ENCODE peak calls at places on chromosomes 1 and 21, in five cellular contexts. One of them, this sample, is unnamed.

GRCh38 chr1:48250572-48250971 is 28.1 kb downstream of the SLC5A9 start:
- DNase-seq in GM12865: no peak
- DNase-seq in GM06990: no peak
- DNase-seq in uterus: no peak
- DNase-seq in mammary epithelial cell: no peak
- DNase-seq in this sample: no peak

GRCh38 chr21:39799178-39799577 is 54.2 kb downstream of the IGSF5 start:
- DNase-seq in uterus: no peak
- DNase-seq in GM06990: no peak
- DNase-seq in mammary epithelial cell: no peak
- DNase-seq in GM12865: no peak
- DNase-seq in this sample: no peak

GRCh38 chr1:16173447-16174260 is 17.8 kb upstream of the EPHA2 start:
- DNase-seq in mammary epithelial cell: peak; percentile 97
- DNase-seq in GM06990: no peak
- DNase-seq in uterus: no peak
- DNase-seq in GM12865: no peak
- DNase-seq in this sample: no peak

GRCh38 chr1:183417691-183418491 is at the start of gene NMNAT2:
- DNase-seq in GM06990: no peak
- DNase-seq in mammary epithelial cell: no peak
- DNase-seq in GM12865: no peak
- DNase-seq in uterus: no peak
- DNase-seq in this sample: no peak

GRCh38 chr1:185719021-185719420 is 15.2 kb upstream of the HMCN1 start:
- DNase-seq in GM06990: no peak
- DNase-seq in uterus: no peak
- DNase-seq in GM12865: no peak
- DNase-seq in mammary epithelial cell: peak; percentile 98
- DNase-seq in this sample: no peak

GRCh38 chr1:87603636-87604035 is 275.0 kb downstream of the LMO4 start:
- DNase-seq in GM12865: no peak
- DNase-seq in mammary epithelial cell: no peak
- DNase-seq in uterus: no peak
- DNase-seq in GM06990: no peak
- DNase-seq in this sample: no peak

GRCh38 chr1:58432813-58433668 is 113.5 kb downstream of the OMA1 start:
- DNase-seq in GM06990: no peak
- DNase-seq in mammary epithelial cell: peak; percentile 34
- DNase-seq in GM12865: peak; percentile 7
- DNase-seq in uterus: no peak
- DNase-seq in this sample: no peak

GRCh38 chr1:163093579-163093978 is 24.4 kb downstream of the RGS4 start:
- DNase-seq in mammary epithelial cell: no peak
- DNase-seq in GM12865: no peak
- DNase-seq in GM06990: no peak
- DNase-seq in uterus: no peak
- DNase-seq in this sample: no peak

GRCh38 chr1:87682565-87682964 is 353.9 kb downstream of the LMO4 start:
- DNase-seq in GM06990: no peak
- DNase-seq in uterus: no peak
- DNase-seq in GM12865: no peak
- DNase-seq in mammary epithelial cell: no peak
- DNase-seq in this sample: no peak

GRCh38 chr1:165573787-165574186 is 30.0 kb downstream of the LRRC52 start:
- DNase-seq in uterus: no peak
- DNase-seq in GM06990: no peak
- DNase-seq in mammary epithelial cell: no peak
- DNase-seq in GM12865: no peak
- DNase-seq in this sample: no peak

GRCh38 chr1:67459068-67459467 is 28.9 kb upstream of the SERBP1 start:
- DNase-seq in GM06990: no peak
- DNase-seq in mammary epithelial cell: no peak
- DNase-seq in GM12865: no peak
- DNase-seq in uterus: no peak
- DNase-seq in this sample: no peak

GRCh38 chr1:202203238-202204039 is 9.8 kb downstream of the LGR6 start:
- DNase-seq in GM06990: no peak
- DNase-seq in GM12865: peak; percentile 23
- DNase-seq in mammary epithelial cell: no peak
- DNase-seq in uterus: no peak
- DNase-seq in this sample: no peak

GRCh38 chr1:6275826-6276764 is 15.2 kb upstream of the GPR153 start:
- DNase-seq in GM06990: no peak
- DNase-seq in uterus: peak; percentile 84
- DNase-seq in mammary epithelial cell: no peak
- DNase-seq in GM12865: no peak
- DNase-seq in this sample: no peak

GRCh38 chr1:93446837-93447451 is 974 bp upstream of the FNBP1L start:
- DNase-seq in GM06990: no peak
- DNase-seq in uterus: no peak
- DNase-seq in GM12865: no peak
- DNase-seq in mammary epithelial cell: peak; percentile 91
- DNase-seq in this sample: peak; percentile 33

GRCh38 chr1:26353976-26354820 is at the start of gene CRYBG2:
- DNase-seq in GM06990: no peak
- DNase-seq in mammary epithelial cell: peak; percentile 77
- DNase-seq in GM12865: no peak
- DNase-seq in uterus: no peak
- DNase-seq in this sample: no peak

GRCh38 chr1:70627910-70628309 is 216.8 kb downstream of the CTH start:
- DNase-seq in GM12865: no peak
- DNase-seq in GM06990: no peak
- DNase-seq in uterus: no peak
- DNase-seq in mammary epithelial cell: peak; percentile 37
- DNase-seq in this sample: no peak

GRCh38 chr1:168121314-168122029 is 15.3 kb downstream of the GPR161 start:
- DNase-seq in mammary epithelial cell: peak; percentile 55
- DNase-seq in GM06990: no peak
- DNase-seq in uterus: peak; percentile 92
- DNase-seq in GM12865: no peak
- DNase-seq in this sample: no peak

GRCh38 chr1:153649867-153650235 is 8.7 kb upstream of the SNAPIN start:
- DNase-seq in GM06990: no peak
- DNase-seq in GM12865: no peak
- DNase-seq in mammary epithelial cell: no peak
- DNase-seq in uterus: no peak
- DNase-seq in this sample: no peak

GRCh38 chr1:70866522-70867256 is 180.9 kb downstream of the PTGER3 start:
- DNase-seq in mammary epithelial cell: no peak
- DNase-seq in uterus: no peak
- DNase-seq in GM12865: no peak
- DNase-seq in GM06990: no peak
- DNase-seq in this sample: no peak

GRCh38 chr1:226965581-226966440 is 25.7 kb downstream of the COQ8A start:
- DNase-seq in uterus: no peak
- DNase-seq in GM12865: no peak
- DNase-seq in mammary epithelial cell: no peak
- DNase-seq in GM06990: no peak
- DNase-seq in this sample: no peak

GRCh38 chr21:27759820-27760219 is 792.9 kb upstream of the ADAMTS5 start:
- DNase-seq in mammary epithelial cell: no peak
- DNase-seq in GM06990: no peak
- DNase-seq in uterus: no peak
- DNase-seq in GM12865: no peak
- DNase-seq in this sample: no peak
- TF ChIP-seq CTCF in mammary epithelial cell: peak; percentile 25
- TF ChIP-seq CTCF in GM06990: no peak
- TF ChIP-seq CTCF in uterus: no peak
- TF ChIP-seq CTCF in GM12865: no peak
- TF ChIP-seq CTCF in this sample: no peak

GRCh38 chr1:234585333-234586055 is 24.5 kb downstream of the IRF2BP2 start:
- DNase-seq in GM06990: no peak
- DNase-seq in uterus: peak; percentile 56
- DNase-seq in mammary epithelial cell: no peak
- DNase-seq in GM12865: no peak
- DNase-seq in this sample: no peak

GRCh38 chr1:234583755-234584430 is 26.1 kb downstream of the IRF2BP2 start:
- DNase-seq in GM06990: no peak
- DNase-seq in GM12865: no peak
- DNase-seq in mammary epithelial cell: no peak
- DNase-seq in uterus: peak; percentile 66
- DNase-seq in this sample: no peak

GRCh38 chr1:234584431-234584805 is 25.6 kb downstream of the IRF2BP2 start:
- DNase-seq in mammary epithelial cell: no peak
- DNase-seq in GM06990: no peak
- DNase-seq in GM12865: no peak
- DNase-seq in uterus: no peak
- DNase-seq in this sample: no peak

GRCh38 chr1:234586304-234586703 is 23.7 kb downstream of the IRF2BP2 start:
- DNase-seq in mammary epithelial cell: no peak
- DNase-seq in GM06990: no peak
- DNase-seq in GM12865: no peak
- DNase-seq in uterus: no peak
- DNase-seq in this sample: no peak

DNA sequence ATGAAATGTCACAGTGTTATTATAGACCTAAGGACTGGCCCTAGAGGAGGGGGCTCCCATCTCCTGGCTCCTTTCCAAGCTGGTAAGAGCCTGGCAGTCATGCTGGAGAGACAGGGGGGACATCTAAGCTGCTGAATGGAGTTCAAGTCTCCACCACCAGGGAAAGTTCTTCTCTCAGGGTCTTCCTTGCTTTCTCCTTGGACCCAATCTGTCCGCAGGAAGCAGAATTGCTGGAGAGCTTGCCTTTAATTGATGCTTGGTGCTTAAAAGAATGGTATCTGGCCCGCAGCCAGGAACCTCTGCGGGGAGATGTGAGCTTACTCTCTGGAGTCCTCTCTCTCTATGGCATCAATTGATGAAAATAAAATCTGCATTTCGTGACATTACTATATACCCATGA is 25.1 kb downstream of the IRF2BP2 start:
- DNase-seq in uterus: no peak
- DNase-seq in GM06990: no peak
- DNase-seq in GM12865: no peak
- DNase-seq in mammary epithelial cell: no peak
- DNase-seq in this sample: no peak
- TF ChIP-seq CTCF in uterus: peak; percentile 8
- TF ChIP-seq CTCF in GM06990: no peak
- TF ChIP-seq CTCF in GM12865: no peak
- TF ChIP-seq CTCF in mammary epithelial cell: no peak
- TF ChIP-seq CTCF in this sample: no peak

DNA sequence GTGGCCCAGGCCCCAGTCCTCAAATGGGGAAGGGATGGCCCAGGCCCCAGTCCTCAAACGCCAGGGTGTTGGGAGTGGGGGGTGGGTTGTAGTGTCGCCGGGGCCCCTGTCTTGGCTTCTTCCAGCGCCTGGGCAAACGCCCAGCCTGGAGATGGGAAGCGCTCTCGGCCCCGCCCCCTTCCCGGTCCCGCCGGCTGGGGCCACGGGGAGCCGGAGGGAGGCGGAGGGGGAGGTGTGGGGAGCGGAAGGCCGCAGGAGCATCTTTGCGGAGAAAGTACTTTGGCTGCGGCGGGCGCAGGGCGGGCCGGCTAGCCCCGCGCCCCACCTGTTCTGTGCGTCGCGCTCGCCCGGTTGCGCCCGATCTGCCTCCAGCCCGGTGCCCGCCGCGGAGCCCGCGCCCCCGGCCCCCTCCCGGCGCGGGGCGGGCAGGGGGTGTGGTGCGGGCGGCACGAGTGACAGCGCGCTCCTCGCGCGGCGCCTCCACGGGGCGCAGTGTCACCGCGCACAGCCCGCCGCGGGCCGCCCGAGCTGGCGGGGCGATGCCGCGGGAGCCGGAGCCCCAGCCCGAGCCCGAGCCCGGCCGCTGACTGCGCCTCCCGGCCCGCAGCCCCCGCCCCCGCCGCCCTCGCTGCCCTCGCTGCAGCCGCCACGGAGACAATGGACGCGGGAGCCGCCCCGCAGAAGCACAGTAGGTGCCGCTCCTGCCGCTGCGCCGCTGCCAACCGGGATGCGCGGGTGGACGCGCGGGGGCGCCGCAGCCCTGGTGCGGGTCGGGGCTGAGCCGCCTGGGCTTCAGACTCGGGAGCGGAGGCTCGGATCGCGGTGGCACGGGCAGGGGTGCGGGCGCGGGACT is 31.1 kb upstream of the PEX10 start:
- DNase-seq in GM06990: no peak
- DNase-seq in GM12865: no peak
- DNase-seq in uterus: no peak
- DNase-seq in mammary epithelial cell: no peak
- DNase-seq in this sample: no peak
- TF ChIP-seq CTCF in GM06990: no peak
- TF ChIP-seq CTCF in GM12865: peak; percentile 6
- TF ChIP-seq CTCF in uterus: no peak
- TF ChIP-seq CTCF in mammary epithelial cell: no peak
- TF ChIP-seq CTCF in this sample: no peak

GRCh38 chr1:25036117-25036546 is 106.1 kb upstream of the RUNX3 start:
- DNase-seq in mammary epithelial cell: no peak
- DNase-seq in uterus: no peak
- DNase-seq in GM12865: no peak
- DNase-seq in GM06990: no peak
- DNase-seq in this sample: no peak

GRCh38 chr1:25039229-25039628 is 109.2 kb upstream of the RUNX3 start:
- DNase-seq in mammary epithelial cell: no peak
- DNase-seq in uterus: no peak
- DNase-seq in GM12865: no peak
- DNase-seq in GM06990: no peak
- DNase-seq in this sample: no peak

GRCh38 chr1:25035523-25036116 is 105.5 kb upstream of the RUNX3 start:
- DNase-seq in GM12865: no peak
- DNase-seq in GM06990: no peak
- DNase-seq in mammary epithelial cell: no peak
- DNase-seq in uterus: no peak
- DNase-seq in this sample: no peak

GRCh38 chr1:25038699-25039098 is 108.6 kb upstream of the RUNX3 start:
- DNase-seq in mammary epithelial cell: no peak
- DNase-seq in uterus: no peak
- DNase-seq in GM06990: no peak
- DNase-seq in GM12865: no peak
- DNase-seq in this sample: no peak

DNA sequence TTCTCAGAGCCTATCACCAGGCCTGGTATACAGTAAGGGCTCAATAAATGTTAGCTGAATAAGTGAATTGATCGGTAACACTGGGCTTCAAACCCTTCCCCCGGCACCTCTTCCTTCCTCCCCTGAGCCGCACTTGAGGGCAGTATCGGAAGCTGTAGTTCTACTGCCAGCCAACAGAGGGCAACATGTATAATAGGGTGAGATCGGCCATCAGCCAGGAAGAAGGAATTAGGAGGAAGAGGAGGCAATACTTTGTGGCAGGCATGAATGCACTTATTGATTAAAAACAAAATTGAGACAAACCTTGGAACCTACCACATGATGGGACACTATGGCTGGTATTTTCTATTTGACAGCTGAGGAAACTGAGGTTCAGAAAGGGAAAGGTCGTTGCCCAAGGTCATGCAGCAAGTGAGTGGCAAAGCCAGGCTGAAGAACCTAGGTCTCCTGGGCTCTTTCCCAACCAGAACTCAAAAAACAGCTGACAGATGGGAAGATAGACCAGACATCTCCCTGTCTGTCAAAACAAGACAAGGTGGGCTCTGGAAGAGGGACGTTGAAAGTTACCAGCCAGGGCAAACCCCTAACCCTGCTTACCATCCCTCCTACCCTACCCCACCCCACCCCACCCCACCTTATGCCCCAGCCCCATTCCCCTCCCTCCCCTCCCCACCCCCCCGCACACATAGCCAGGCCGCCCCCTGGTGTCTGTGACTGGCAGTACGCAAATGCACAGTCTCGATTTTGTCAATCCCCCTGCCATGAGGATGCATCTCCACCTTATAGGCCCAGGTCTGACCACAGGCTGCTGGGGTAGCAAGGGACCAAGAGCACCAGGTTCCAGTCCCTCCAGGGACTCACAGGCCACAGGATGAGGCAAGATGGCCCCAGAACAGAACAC is 107.3 kb upstream of the RUNX3 start:
- DNase-seq in mammary epithelial cell: no peak
- DNase-seq in uterus: no peak
- DNase-seq in GM06990: no peak
- DNase-seq in GM12865: peak; percentile 80
- DNase-seq in this sample: no peak
- TF ChIP-seq CTCF in mammary epithelial cell: peak; percentile 68
- TF ChIP-seq CTCF in uterus: no peak
- TF ChIP-seq CTCF in GM06990: peak; percentile 76
- TF ChIP-seq CTCF in GM12865: peak; percentile 80
- TF ChIP-seq CTCF in this sample: no peak